ENCODE peak calls at places on chromosomes 1 and 21, in six cellular contexts. B, W, N, S, Y and U are unnamed samples.

GRCh38 chr1:120178799-120179419 is 2.6 kb upstream of the SEC22B start:
- DNase-seq in N (no peak), B (no peak), W (no peak), Y (no peak), S (no peak), U (no peak)

GRCh38 chr1:242146640-242147039 is 147.7 kb upstream of the MAP1LC3C start:
- DNase-seq in W (no peak), B (no peak), Y (no peak), S (no peak), N (peak), U (no peak)

GRCh38 chr1:8856689-8857412 is 21.6 kb downstream of the ENO1 start:
- DNase-seq in B (no peak), Y (no peak), W (no peak), N (no peak), S (no peak), U (no peak)

GRCh38 chr1:89464008-89464407 is 60.6 kb upstream of the LRRC8B start:
- DNase-seq in N (peak), S (no peak), W (no peak), Y (no peak), B (no peak), U (no peak)

GRCh38 chr21:19076031-19076430 is 672.4 kb upstream of the TMPRSS15 start:
- DNase-seq in B (no peak), W (no peak), Y (no peak), S (no peak), N (no peak), U (no peak)

GRCh38 chr1:201625711-201626300 is 86.9 kb downstream of the NAV1 start:
- DNase-seq in Y (no peak), W (no peak), N (no peak), B (no peak), S (no peak), U (no peak)

GRCh38 chr1:36905941-36906340 is 128.4 kb downstream of the GRIK3 start:
- DNase-seq in S (no peak), Y (no peak), N (no peak), B (no peak), W (no peak), U (no peak)

GRCh38 chr1:177913762-177914540 is 55.9 kb downstream of the SEC16B start:
- DNase-seq in S (peak), B (peak), W (no peak), Y (no peak), N (peak), U (peak)

GRCh38 chr1:89910780-89911179 is 84.1 kb upstream of the ZNF326 start:
- DNase-seq in B (peak), N (no peak), Y (no peak), S (no peak), W (no peak), U (no peak)

GRCh38 chr1:159775716-159776115 is 5.0 kb upstream of the DUSP23 start:
- DNase-seq in B (no peak), N (peak), Y (no peak), S (no peak), W (no peak), U (no peak)

GRCh38 chr1:64403331-64403730 is 66.6 kb upstream of the CACHD1 start:
- DNase-seq in B (no peak), W (no peak), N (no peak), Y (no peak), S (no peak), U (no peak)

GRCh38 chr1:106480629-106481028 is 575.8 kb upstream of the PRMT6 start:
- DNase-seq in N (no peak), S (no peak), Y (no peak), B (no peak), W (no peak), U (no peak)

GRCh38 chr1:187665513-187665912 is 836.8 kb downstream of the PLA2G4A start:
- DNase-seq in Y (no peak), B (no peak), S (no peak), W (no peak), N (no peak), U (no peak)
- TF ChIP-seq POLR2A in Y (no peak), B (no peak), S (no peak), W (no peak), N (no peak), U (no peak)

DNA sequence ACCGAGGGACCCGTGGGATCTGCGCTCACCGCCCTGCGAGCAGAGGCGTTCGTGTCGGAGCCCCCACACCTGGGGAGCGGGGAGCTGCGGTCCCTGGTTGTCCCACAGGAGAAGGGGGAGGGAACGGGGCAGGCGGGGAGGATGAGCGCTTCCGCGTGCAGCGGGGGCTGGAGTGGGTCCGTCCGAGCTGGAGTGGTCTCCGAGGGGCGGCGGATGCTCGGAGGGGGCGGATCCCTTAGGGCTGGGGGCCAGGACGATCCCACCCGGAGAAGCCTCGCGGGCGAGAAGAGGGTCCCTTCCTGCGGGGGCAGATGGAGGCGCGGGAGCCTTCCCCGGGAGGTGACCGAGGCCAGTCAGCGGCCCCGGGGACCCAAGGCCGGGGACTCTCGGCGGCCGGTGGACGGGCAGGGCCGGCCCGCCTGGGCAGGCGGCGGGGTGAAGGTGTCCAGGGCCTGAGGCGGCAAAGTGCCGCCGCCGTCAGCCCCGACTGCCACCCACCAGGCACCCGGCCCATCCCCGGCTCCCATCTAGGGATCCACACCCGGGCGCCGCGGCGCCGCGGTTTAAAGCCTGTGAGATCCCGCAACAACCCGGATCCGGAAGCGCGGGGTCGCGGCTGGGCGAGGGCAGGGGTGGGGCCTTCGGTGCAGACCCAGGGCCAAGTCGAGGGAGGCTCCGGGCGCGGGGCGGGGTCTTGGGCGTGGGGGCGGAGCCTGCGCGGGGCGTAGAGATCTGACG is 5.3 kb upstream of the CCDC27 start:
- DNase-seq in N (peak), B (peak), Y (peak), S (peak), W (peak), U (peak)
- TF ChIP-seq POLR2A in N (no peak), B (no peak), Y (peak), S (peak), W (peak), U (peak)

GRCh38 chr1:58882322-58882951 is 98.6 kb upstream of the JUN start:
- DNase-seq in W (no peak), S (no peak), B (no peak), N (no peak), Y (no peak), U (no peak)
- TF ChIP-seq POLR2A in W (no peak), S (no peak), B (no peak), N (no peak), Y (no peak), U (no peak)

DNA sequence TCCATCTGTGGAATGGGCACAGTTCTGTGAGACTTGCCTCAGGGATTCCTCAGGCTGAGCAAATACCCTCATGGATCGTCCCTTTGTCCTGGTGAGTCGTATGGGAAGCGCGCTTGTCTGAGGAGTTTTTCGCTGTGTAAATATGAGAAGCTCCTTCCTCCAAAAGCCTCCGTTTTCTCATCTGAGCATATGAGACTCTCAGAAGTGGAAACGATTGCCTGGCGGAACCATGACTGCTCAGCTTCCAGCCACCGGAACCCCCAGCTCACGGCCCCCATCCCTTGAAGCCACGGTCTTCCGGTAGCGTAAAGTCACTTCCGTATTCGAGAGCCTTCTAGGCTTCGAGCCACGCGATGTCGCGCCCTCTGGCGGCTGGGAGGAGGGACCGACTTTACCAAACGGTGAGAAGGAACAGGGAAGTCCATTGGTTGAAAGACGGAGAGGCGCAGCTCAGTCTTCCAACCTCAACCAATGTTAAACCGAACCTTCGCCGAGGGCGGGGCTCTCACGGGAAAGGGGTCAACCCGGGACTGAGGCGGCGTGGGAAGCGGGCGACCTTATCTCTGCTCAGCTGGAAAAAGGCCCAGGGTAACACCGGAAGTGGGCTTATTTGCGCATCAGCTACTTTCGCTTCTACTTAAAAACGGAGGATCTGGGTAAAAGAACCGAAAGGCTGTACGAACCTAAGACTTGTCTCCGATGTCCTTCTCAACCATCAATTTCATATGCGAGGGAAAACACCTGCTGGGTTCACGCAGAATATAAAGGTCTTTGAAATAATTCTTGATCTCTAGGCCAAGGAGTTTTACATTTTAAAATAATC is 46.3 kb downstream of the AZIN2 start:
- DNase-seq in B (peak), S (peak), N (peak), W (peak), Y (peak), U (peak)
- TF ChIP-seq POLR2A in B (peak), S (peak), N (peak), W (peak), Y (peak), U (peak)

DNA sequence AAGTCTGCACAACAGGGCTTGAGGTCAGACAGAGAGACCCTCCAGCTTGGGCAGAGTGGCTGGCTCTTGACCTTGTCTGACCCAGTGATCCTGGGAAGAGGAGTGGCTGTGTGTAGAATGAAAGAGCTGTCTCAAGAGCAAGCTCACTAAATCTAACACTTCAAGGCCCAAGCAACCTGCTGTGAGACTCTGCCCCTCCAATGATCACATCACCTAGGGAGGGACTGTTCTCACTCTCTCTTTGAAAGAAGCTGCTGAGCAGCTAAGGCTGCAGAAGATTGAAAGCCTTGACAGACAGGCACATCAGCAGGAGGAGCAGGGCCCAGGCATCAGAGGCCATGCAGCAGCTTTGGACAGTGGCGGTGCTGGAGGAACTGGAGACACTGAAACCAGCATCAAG is 61.4 kb downstream of the SYT2 start:
- DNase-seq in N (no peak), Y (no peak), B (no peak), W (no peak), S (no peak), U (no peak)
- TF ChIP-seq POLR2A in N (no peak), Y (no peak), B (no peak), W (no peak), S (no peak), U (no peak)

GRCh38 chr1:184974086-184974836 is at the start of gene NIBAN1:
- DNase-seq in N (peak), W (peak), B (peak), S (peak), Y (peak), U (peak)

GRCh38 chr1:184974837-184975115 is 468 bp upstream of the NIBAN1 start:
- DNase-seq in S (no peak), Y (no peak), B (no peak), N (no peak), W (no peak), U (no peak)

GRCh38 chr1:184971522-184972265 is 2.6 kb downstream of the NIBAN1 start:
- DNase-seq in N (no peak), S (no peak), Y (no peak), W (no peak), B (no peak), U (no peak)

GRCh38 chr1:184972281-184973055 is 1.8 kb downstream of the NIBAN1 start:
- DNase-seq in Y (no peak), N (peak), B (no peak), S (no peak), W (no peak), U (no peak)

GRCh38 chr1:184973308-184974085 is 811 bp downstream of the NIBAN1 start:
- DNase-seq in W (peak), N (peak), S (peak), Y (no peak), B (peak), U (peak)
- TF ChIP-seq POLR2A in W (no peak), N (no peak), S (no peak), Y (no peak), B (no peak), U (no peak)